ENCODE peak calls at places on chromosomes 16 and 17, in eight cellular contexts. R, N, Q, U, M, V, S and O are unnamed samples. For H3K4me1, the result is how much of the 10 kb centered on the place peaks cover.

GRCh38 chr16:85361441-85362118 is 249.3 kb upstream of the CIBAR2 start:
- DNase-seq in R (no peak), N (no peak), V (no peak), S (no peak), Q (no peak), M (no peak), U (no peak), O (no peak)

GRCh38 chr16:11356573-11357331 is 11.5 kb downstream of the RMI2 start:
- DNase-seq in M (no peak), U (peak), Q (no peak), V (peak), S (peak), N (no peak), R (peak), O (no peak)

GRCh38 chr16:28513484-28514181 is 7.0 kb upstream of the IL27 start:
- DNase-seq in N (no peak), S (no peak), U (no peak), Q (no peak), V (no peak), R (no peak), M (no peak), O (no peak)

GRCh38 chr16:89268987-89269735 is 51.7 kb downstream of the ZNF778 start:
- DNase-seq in Q (no peak), U (no peak), V (no peak), M (no peak), S (no peak), R (peak), N (no peak), O (no peak)

GRCh38 chr17:28335959-28336871 is 654 bp downstream of the TNFAIP1 start:
- DNase-seq in M (peak), R (peak), N (no peak), V (peak), S (peak), Q (peak), U (peak), O (no peak)

GRCh38 chr17:17165666-17166308 is 40.3 kb downstream of the PLD6 start:
- DNase-seq in S (no peak), M (no peak), Q (no peak), R (no peak), N (no peak), V (no peak), U (no peak), O (no peak)

GRCh38 chr17:67582632-67583230 is 135.0 kb upstream of the NOL11 start:
- DNase-seq in V (peak), M (no peak), S (no peak), U (no peak), Q (no peak), R (no peak), N (no peak), O (no peak)

GRCh38 chr17:199806-200603 is 18.6 kb upstream of the DOC2B start:
- DNase-seq in V (peak), S (no peak), R (no peak), M (peak), Q (no peak), N (no peak), U (peak), O (no peak)

GRCh38 chr17:38558751-38559024 is 47.1 kb downstream of the SRCIN1 start:
- DNase-seq in S (peak), V (peak), R (no peak), M (no peak), Q (no peak), N (no peak), U (no peak), O (no peak)

GRCh38 chr17:38554430-38555350 is 51.1 kb downstream of the SRCIN1 start:
- DNase-seq in M (peak), R (peak), U (no peak), N (no peak), V (no peak), Q (no peak), S (no peak), O (no peak)

GRCh38 chr17:38557395-38557794 is 48.4 kb downstream of the SRCIN1 start:
- DNase-seq in N (no peak), U (no peak), V (no peak), Q (no peak), S (no peak), R (no peak), M (no peak), O (no peak)

GRCh38 chr17:38557836-38558750 is 47.7 kb downstream of the SRCIN1 start:
- DNase-seq in V (peak), Q (peak), N (peak), R (peak), M (peak), S (peak), U (peak), O (peak)

GRCh38 chr17:38556234-38556633 is 49.5 kb downstream of the SRCIN1 start:
- DNase-seq in V (no peak), Q (no peak), M (peak), R (no peak), S (no peak), U (no peak), N (no peak), O (no peak)
- H3K4me1 ChIP-seq in V (under half), Q (under half), M (half or more), R (under half), S (under half), U (under half), N (under half), O (under half)

GRCh38 chr17:51221322-51221721 is 38.5 kb downstream of the MBTD1 start:
- DNase-seq in M (no peak), Q (no peak), R (no peak), S (no peak), N (no peak), V (no peak), U (no peak), O (no peak)

GRCh38 chr17:51229889-51230288 is 30.0 kb downstream of the MBTD1 start:
- DNase-seq in S (no peak), R (no peak), Q (no peak), U (no peak), N (no peak), M (no peak), V (no peak), O (no peak)

GRCh38 chr17:51228177-51228576 is 31.7 kb downstream of the MBTD1 start:
- DNase-seq in U (no peak), N (no peak), S (no peak), M (peak), V (no peak), Q (no peak), R (peak), O (no peak)

GRCh38 chr17:51230306-51230705 is 29.5 kb downstream of the MBTD1 start:
- DNase-seq in U (no peak), V (no peak), M (no peak), Q (no peak), N (no peak), S (no peak), R (no peak), O (no peak)

DNA sequence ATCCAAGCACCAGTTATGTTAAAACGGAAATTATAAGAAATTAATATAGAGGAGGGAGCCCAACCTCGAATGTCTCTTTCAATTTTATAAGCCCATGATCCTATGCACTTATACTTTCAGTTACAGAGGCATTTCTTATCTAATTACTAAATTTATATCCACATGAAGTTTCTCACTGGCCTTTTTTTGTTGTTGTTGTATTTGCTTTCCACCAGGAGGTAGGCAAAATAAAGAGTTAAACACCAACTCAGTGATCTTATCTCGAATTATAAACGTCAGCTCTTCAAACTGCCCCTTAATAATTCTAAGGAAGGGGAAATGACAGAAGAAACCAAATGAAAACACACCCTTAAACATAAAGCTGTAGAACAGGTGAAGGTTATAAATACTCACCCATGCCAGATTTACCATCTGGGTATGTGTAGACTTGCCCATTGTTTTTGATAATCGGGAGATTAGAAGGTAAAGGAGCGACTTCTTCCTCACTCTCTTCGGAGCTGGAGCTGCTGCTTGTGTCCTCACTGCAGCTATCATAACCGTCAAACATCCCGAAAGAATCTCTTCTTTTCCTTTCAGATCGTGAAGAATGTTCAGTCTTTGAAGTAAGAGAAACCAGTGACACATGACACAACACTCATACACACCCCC is 35.1 kb downstream of the MBTD1 start:
- DNase-seq in R (no peak), N (no peak), U (no peak), Q (no peak), M (no peak), V (no peak), S (no peak), O (no peak)
- H3K4me3 ChIP-seq in R (no peak), N (no peak), U (peak), Q (no peak), M (no peak), V (no peak), S (no peak), O (no peak)

GRCh38 chr17:78613423-78613822 is 36.2 kb upstream of the DNAH17 start:
- DNase-seq in M (no peak), Q (no peak), V (no peak), U (no peak), S (no peak), R (no peak), N (no peak), O (no peak)

GRCh38 chr17:78608804-78609186 is 31.6 kb upstream of the DNAH17 start:
- DNase-seq in M (no peak), V (no peak), S (no peak), U (no peak), N (no peak), R (no peak), Q (no peak), O (no peak)

GRCh38 chr17:78609198-78609597 is 32.0 kb upstream of the DNAH17 start:
- DNase-seq in Q (no peak), N (no peak), V (no peak), U (no peak), M (no peak), S (no peak), R (no peak), O (no peak)

GRCh38 chr17:78610951-78611511 is 33.8 kb upstream of the DNAH17 start:
- DNase-seq in V (no peak), M (no peak), U (no peak), R (no peak), S (no peak), N (no peak), Q (no peak), O (no peak)

DNA sequence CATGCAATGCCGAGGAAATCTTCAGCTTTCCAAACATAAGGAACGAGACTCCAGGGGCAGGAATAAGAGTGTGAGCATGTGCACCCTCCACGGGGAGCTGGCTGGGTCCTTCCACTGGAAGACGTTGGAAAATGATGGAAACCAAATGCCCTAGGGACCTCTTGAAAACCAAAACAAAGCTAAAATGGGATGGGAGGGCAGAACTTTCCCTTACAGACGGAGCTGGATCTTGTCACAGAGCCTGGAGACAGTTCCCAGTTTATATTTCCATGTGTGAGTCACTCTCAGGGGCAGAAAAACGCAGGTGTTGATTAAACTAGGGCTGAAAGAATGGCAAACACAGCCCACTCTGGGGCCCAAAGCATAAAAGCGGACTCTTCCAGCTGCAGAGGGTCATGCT is 34.4 kb upstream of the DNAH17 start:
- DNase-seq in U (peak), M (no peak), V (peak), S (no peak), N (no peak), Q (no peak), R (peak), O (no peak)
- H3K27ac ChIP-seq in U (no peak), M (no peak), V (peak), S (no peak), N (no peak), Q (no peak), R (no peak), O (no peak)

GRCh38 chr17:37706446-37706845 is 38.4 kb downstream of the HNF1B start:
- DNase-seq in U (no peak), M (no peak), V (no peak), Q (no peak), N (no peak), R (no peak), S (no peak), O (no peak)
- H3K4me1 ChIP-seq in U (under half), M (under half), V (under half), Q (under half), N (under half), R (under half), S (under half), O (under half)

GRCh38 chr17:72977768-72978417 is 114.6 kb downstream of the SLC39A11 start:
- DNase-seq in S (no peak), Q (no peak), V (no peak), R (peak), N (no peak), M (no peak), U (no peak), O (no peak)
- H3K4me3 ChIP-seq in S (no peak), Q (no peak), V (no peak), R (no peak), N (no peak), M (no peak), U (no peak), O (no peak)

DNA sequence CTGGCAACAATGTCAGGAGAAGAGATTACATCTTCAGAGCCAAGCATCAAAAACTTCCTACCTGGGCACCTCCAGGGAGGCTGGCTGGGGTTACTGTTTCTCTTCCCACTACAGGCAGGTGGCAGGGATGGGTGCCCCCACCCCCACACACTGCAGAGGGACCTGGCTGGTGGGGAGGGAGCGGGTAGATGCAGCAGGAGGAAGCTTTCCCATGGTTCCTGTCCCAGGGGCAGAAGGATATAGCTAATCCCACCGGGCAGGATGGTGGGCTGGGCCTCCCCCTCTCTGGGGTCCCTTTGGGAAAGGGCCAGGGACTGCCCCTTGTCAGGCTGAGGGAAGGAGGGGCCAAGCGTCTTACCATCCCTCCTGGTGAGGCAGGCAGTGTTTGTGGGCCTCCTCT is 16.7 kb upstream of the MTMR4 start:
- DNase-seq in V (no peak), Q (no peak), U (no peak), R (no peak), N (no peak), S (peak), M (no peak), O (peak)
- H3K27ac ChIP-seq in V (peak), Q (peak), U (peak), R (no peak), N (peak), S (no peak), M (no peak), O (peak)

DNA sequence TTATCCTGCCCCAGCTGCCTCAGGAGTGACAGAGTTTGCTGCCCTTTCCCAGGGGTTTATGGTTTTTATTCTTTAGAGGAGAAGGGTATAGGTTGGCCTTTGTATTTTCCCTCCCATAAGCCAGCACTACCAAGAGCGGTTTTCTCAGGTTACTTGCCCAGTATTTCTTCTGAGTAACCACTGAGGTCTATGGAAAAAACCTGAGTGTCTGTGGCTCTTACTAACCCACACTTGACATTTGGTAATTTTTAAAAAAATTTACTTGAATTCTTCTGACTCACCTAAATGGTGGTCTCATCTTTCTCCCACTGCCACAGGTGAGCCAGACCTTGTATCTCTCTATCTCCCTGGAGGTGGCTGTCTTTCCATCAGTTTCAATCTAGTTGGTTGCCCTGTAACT is 6.0 kb downstream of the SLC7A6 start:
- DNase-seq in V (no peak), N (no peak), M (no peak), Q (no peak), R (no peak), S (no peak), U (no peak), O (no peak)
- H3K4me1 ChIP-seq in V (under half), N (half or more), M (under half), Q (under half), R (under half), S (under half), U (under half), O (under half)

DNA sequence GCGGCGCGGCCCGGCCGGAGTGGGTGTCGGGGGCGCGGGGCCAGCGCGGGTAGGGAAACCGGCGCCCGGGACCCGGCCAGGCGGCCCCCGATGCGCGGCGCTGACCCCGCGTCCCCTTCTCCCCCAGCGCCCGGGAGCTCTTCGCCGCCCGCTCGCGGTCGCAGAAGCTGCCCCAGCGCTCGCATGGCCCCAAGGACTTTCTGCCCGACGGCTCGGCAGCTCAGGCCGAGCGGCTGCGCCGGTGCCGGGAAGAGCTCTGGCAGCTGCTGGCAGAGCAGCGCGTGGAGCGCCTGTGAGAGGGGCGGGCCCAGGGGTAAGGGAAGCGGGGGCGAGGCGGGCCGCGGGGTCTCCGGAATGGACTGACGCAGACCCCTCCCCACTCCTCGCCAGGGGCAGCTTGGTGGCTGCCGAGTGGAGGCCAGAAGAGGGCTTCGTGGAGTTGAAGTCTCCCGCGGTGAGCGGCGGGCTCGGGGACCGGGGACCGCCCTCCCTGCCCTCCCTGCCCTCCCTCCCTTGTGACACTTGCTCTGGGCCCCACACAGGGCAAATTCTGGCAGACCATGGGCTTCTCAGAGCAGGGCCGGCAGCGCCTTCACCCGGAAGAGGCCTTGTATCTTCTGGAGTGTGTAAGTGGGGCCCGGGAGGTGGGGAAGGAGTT is 420 bp downstream of the TSEN54 start:
- DNase-seq in N (no peak), U (no peak), Q (no peak), V (peak), M (peak), R (peak), S (peak), O (no peak)
- H3K4me3 ChIP-seq in N (peak), U (peak), Q (peak), V (peak), M (peak), R (peak), S (peak), O (peak)